ENCODE peak calls at places on chromosomes 12 and 14, in seven cellular contexts. Y is uterus; P is fibroblast of lung; Q is CD8-positive, alpha-beta T cell; U is pancreas; D is GM12878; X is left ventricle myocardium inferior. B is an unnamed sample.
A peak's percentile ranks its signal among the peaks of the same experiment; 100 is the strongest.

GRCh38 chr12:3964404-3964803 is 91.2 kb upstream of the PARP11 start:
- DNase-seq in P (no peak), U (no peak), X (no peak), Q (no peak), D (no peak), Y (no peak), B (no peak)

GRCh38 chr12:94793191-94793595 is 142.8 kb upstream of the TMCC3 start:
- DNase-seq in Q (no peak), P (no peak), U (no peak), D (no peak), Y (no peak), X (no peak), B (peak; percentile 41)

GRCh38 chr14:99807413-99808132 is 14.4 kb downstream of the EML1 start:
- DNase-seq in D (no peak), Q (no peak), P (no peak), Y (peak; percentile 13), U (no peak), X (no peak), B (no peak)

GRCh38 chr12:102816816-102817434 is 100.1 kb downstream of the PAH start:
- DNase-seq in X (no peak), Q (no peak), D (no peak), U (no peak), P (peak; percentile 27), Y (no peak), B (peak; percentile 18)

GRCh38 chr12:106179086-106179485 is 40.3 kb upstream of the NUAK1 start:
- DNase-seq in Q (no peak), Y (peak; percentile 76), D (no peak), X (no peak), U (no peak), P (no peak), B (no peak)

GRCh38 chr12:57377103-57377840 is 53.6 kb downstream of the R3HDM2 start:
- DNase-seq in X (no peak), P (no peak), U (no peak), Q (no peak), D (no peak), Y (no peak), B (no peak)

GRCh38 chr12:95848575-95849388 is 10.0 kb upstream of the SNRPF start:
- DNase-seq in X (no peak), Y (no peak), P (peak; percentile 51), U (peak; percentile 25), Q (no peak), D (no peak), B (peak; percentile 39)

GRCh38 chr12:124493809-124494750 is 73.3 kb downstream of the NCOR2 start:
- DNase-seq in D (peak; percentile 86), P (no peak), Y (no peak), Q (no peak), X (no peak), U (no peak), B (no peak)

GRCh38 chr12:2180737-2181082 is 127.9 kb downstream of the CACNA1C start:
- DNase-seq in U (no peak), Q (no peak), D (no peak), P (no peak), X (peak; percentile 35), Y (no peak), B (no peak)

GRCh38 chr12:128091101-128091795 is 175.7 kb upstream of the TMEM132C start:
- DNase-seq in Q (no peak), U (no peak), X (no peak), Y (no peak), D (no peak), P (no peak), B (no peak)

GRCh38 chr14:22977684-22978486 is 4.5 kb downstream of the AJUBA start:
- DNase-seq in Q (no peak), Y (peak; percentile 82), X (peak; percentile 46), U (peak; percentile 85), D (no peak), P (peak; percentile 68), B (no peak)

DNA sequence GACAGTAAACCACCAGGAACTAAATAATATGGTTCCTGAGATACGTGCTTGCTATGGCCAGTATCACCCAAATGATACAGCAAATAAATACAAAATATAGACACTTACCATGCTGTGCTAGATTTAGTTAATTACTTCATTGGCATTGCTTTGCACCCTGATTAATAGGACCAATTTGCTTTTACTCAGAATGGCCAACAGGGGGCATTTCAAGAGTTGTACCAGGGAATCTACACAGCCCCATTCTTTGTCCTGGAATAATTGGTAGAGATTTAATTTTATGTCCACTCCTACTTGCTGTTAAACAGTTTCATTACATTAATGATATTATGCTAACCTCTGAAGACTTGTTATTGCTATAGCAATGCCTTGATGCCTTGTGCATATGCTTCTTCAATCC is 280.8 kb downstream of the RERGL start:
- DNase-seq in D (no peak), Q (no peak), P (no peak), Y (no peak), U (no peak), X (no peak), B (no peak)
- TF ChIP-seq CTCF in D (no peak), Q (no peak), P (no peak), Y (no peak), U (no peak), X (no peak), B (no peak)

GRCh38 chr14:34227834-34228662 is 234.0 kb downstream of the SPTSSA start:
- DNase-seq in Y (peak; percentile 37), U (peak; percentile 45), Q (peak; percentile 47), P (peak; percentile 56), X (peak; percentile 41), D (no peak), B (peak; percentile 56)
- H3K27ac ChIP-seq in Y (no peak overlapping the region), U (no peak overlapping the region), Q (no peak overlapping the region), P (no peak overlapping the region), X (no peak overlapping the region), D (no peak overlapping the region), B (no peak overlapping the region)

GRCh38 chr14:77746064-77746463 is 14.9 kb downstream of the SNW1 start:
- DNase-seq in U (no peak), X (no peak), D (no peak), Q (no peak), Y (no peak), P (no peak), B (no peak)
- H3K36me3 ChIP-seq in U (no peaks in the 10 kb centered on the region), X (peaks cover 78% of the 10 kb centered on the region), D (peaks cover 23% of the 10 kb centered on the region), Q (peaks cover 28% of the 10 kb centered on the region), Y (no peaks in the 10 kb centered on the region), P (peaks cover 5% of the 10 kb centered on the region), B (peaks cover 28% of the 10 kb centered on the region)

DNA sequence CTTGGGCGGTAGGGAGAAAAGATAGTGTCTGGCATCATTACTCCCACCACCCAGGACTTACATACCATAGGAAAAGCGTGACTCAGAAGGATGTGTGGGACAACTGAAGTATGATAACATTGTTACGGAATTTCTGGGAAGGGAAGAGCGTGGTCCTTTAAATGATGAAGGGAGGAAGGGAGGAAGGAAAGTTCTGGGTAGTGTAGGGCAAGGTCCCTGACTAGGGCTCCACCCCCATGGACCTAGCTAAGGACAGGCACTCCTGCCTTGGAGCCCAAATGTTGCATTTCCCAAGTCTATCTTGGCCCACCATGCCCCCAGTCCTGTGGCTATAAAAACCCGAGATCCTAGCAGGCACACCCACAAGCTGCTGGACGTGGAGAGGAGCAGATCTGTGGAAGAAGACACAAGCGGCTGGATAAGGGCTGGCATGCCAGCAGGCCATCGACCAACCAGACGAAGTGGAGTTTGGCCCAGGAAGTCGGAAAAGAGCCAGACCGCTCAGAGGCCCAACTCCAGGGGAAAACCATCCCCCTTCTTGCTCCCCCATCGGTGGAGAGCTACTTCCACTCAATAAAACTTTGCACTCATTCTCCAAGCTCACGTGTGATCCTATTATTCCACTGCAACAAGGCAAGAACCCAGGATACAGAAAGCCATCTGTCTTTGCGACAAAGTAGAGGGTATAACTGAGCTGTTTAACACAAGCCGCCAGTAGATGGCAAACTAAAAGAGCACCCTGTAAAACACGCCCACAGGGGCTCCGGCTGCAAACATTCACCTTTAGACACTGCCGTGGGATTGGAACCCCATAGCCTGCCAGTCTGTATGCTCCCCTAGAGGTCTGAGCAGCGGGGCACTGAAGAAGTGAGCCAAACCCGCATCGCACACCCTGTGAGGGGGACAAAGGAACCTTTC is 23.0 kb upstream of the RAB21 start:
- DNase-seq in P (peak; percentile 15), D (no peak), Q (no peak), Y (no peak), U (no peak), X (no peak), B (peak; percentile 31)
- TF ChIP-seq CTCF in P (no peak), D (no peak), Q (no peak), Y (no peak), U (no peak), X (peak; percentile 12), B (no peak)

DNA sequence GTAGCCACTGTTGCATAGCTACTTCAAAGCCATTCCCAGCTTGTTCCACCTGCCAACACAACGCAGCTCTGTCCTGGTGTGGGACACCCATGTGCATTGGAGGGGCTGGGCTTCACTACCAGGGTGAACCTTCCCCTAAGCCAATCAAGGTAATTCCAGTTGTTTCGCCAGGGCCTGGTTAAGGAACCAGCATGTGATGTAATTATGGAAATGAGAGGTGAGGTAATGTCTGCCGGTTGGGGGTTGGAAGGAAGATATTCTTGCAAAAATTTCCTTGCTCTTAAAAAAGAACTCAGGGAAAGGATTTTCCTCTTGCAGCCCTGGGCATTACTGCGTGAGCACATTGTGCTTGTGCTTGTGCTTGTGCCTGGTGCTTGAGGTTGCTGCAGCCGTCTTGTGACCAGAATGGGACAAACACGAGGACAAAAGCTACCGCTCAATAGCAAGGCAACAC is 14.9 kb downstream of the TUBA1C start:
- DNase-seq in Y (no peak), P (no peak), X (no peak), U (no peak), Q (no peak), D (no peak), B (no peak)
- H3K27ac ChIP-seq in Y (no peak overlapping the region), P (no peak overlapping the region), X (no peak overlapping the region), U (no peak overlapping the region), Q (no peak overlapping the region), D (no peak overlapping the region), B (no peak overlapping the region)

DNA sequence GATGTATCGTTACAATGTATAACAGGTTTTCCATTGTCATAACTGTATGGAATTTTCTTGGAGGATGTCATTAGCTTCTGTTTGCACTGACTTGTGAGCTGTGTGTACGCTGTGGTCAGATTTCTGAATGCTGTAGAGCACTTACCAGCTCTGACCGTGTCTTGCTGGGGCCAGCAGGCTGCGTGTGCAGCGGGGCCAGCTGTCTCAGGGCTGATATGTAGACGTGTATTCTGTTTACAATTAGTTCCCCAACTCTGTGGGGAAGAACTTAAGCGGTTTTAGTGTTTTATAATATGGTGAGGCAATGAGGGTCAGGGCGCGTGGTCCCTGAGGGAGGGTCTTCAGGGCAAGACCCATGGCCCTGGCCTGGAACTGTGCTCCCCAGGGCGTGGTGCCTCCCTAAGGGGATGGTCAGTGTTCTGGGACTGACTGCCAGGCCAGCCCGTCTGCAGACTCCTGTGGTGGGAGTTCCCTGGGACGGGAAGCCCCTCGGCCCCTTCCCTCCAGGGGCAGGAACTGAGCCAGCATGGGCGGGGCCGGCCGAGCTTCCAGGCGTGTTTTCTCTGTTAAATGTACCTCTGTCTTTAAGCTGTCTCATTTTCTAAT is 18.7 kb downstream of the XRCC3 start:
- DNase-seq in U (no peak), Y (peak; percentile 69), P (peak; percentile 90), X (peak; percentile 74), Q (no peak), D (no peak), B (peak; percentile 32)
- H3K36me3 ChIP-seq in U (no peaks in the 10 kb centered on the region), Y (no peaks in the 10 kb centered on the region), P (peaks cover 53% of the 10 kb centered on the region), X (peaks cover 72% of the 10 kb centered on the region), Q (peaks cover 21% of the 10 kb centered on the region), D (peaks cover 11% of the 10 kb centered on the region), B (peaks cover 64% of the 10 kb centered on the region)

DNA sequence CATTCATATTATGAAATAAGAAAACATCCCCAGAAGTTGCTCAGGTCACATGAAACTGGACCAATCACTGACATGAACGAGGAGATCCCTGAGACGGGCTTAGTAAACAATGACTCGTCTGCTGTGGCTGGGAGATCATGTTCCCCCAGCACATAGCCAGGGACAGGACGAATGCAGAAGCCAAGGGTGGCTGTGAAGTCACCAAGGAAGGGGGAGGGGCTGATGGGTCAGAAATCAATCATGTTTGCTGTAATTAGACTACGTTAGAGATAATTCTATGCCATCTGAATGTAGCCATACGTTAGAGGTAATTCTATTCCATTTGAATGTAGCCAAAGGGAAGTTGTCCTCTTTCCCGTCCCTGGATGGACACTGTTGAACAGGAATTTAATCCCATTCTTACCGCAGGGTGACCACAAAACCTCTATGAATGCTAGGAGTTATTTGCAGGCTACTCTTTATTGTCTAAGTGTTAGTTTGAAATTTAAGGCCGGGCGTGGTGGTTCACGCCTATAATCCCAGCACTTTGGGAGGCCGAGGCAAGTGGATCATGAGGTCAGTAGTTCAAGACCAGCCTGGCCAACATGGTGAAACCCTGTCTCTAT is 332.9 kb downstream of the TMEM132D start:
- DNase-seq in D (no peak), Y (no peak), U (no peak), P (no peak), X (no peak), Q (no peak), B (peak; percentile 63)
- TF ChIP-seq CTCF in D (no peak), Y (no peak), U (no peak), P (no peak), X (no peak), Q (no peak), B (no peak)